ENCODE peak calls at places on chromosomes 2 and 18, in five cellular contexts. W, O, P, H and U are unnamed samples.

GRCh38 chr2:164620873-164621760 is at the start of gene GRB14:
- DNase-seq in W (no peak), O (no peak), P (no peak), H (no peak), U (no peak)

GRCh38 chr2:198371902-198372611 is 567.7 kb downstream of the PLCL1 start:
- DNase-seq in W (peak; percentile 19), O (no peak), P (no peak), H (peak; percentile 7), U (no peak)

GRCh38 chr2:44740678-44741077 is 200.8 kb upstream of the SIX3 start:
- DNase-seq in W (peak; percentile 44), O (no peak), P (no peak), H (no peak), U (no peak)

GRCh38 chr2:98172951-98173350 is 86.0 kb downstream of the VWA3B start:
- DNase-seq in W (no peak), O (no peak), P (no peak), H (no peak), U (no peak)

GRCh38 chr18:11857177-11857887 is 6.1 kb downstream of the CHMP1B start:
- DNase-seq in W (peak; percentile 99), O (no peak), P (no peak), H (no peak), U (peak; percentile 48)

GRCh38 chr18:46281185-46282176 is 177.3 kb downstream of the HAUS1 start:
- DNase-seq in W (peak; percentile 76), O (peak; percentile 77), P (peak; percentile 18), H (peak; percentile 34), U (no peak)

GRCh38 chr2:164903944-164904343 is 51.4 kb downstream of the SLC38A11 start:
- DNase-seq in W (no peak), O (peak; percentile 6), P (no peak), H (no peak), U (no peak)

GRCh38 chr2:174836345-174836999 is 72.2 kb upstream of the CHRNA1 start:
- DNase-seq in W (peak; percentile 98), O (no peak), P (no peak), H (no peak), U (no peak)

GRCh38 chr2:236568068-236568921 is 1.3 kb upstream of the ACKR3 start:
- DNase-seq in W (peak; percentile 25), O (no peak), P (no peak), H (no peak), U (peak; percentile 49)

GRCh38 chr18:50186385-50186784 is 8.6 kb downstream of the MYO5B start:
- DNase-seq in W (no peak), O (no peak), P (no peak), H (no peak), U (no peak)

GRCh38 chr2:65129276-65129612 is 662 bp downstream of the RAB1A start:
- DNase-seq in W (no peak), O (peak; percentile 39), P (no peak), H (no peak), U (no peak)

GRCh38 chr2:72827999-72828646 is 2.3 kb upstream of the EXOC6B start:
- DNase-seq in W (peak; percentile 79), O (no peak), P (no peak), H (no peak), U (no peak)

GRCh38 chr2:81206216-81206615 is 901.7 kb upstream of the LRRTM1 start:
- DNase-seq in W (no peak), O (no peak), P (no peak), H (no peak), U (no peak)

GRCh38 chr2:184463102-184463865 is 135.0 kb upstream of the ZNF804A start:
- DNase-seq in W (no peak), O (no peak), P (no peak), H (no peak), U (no peak)

DNA sequence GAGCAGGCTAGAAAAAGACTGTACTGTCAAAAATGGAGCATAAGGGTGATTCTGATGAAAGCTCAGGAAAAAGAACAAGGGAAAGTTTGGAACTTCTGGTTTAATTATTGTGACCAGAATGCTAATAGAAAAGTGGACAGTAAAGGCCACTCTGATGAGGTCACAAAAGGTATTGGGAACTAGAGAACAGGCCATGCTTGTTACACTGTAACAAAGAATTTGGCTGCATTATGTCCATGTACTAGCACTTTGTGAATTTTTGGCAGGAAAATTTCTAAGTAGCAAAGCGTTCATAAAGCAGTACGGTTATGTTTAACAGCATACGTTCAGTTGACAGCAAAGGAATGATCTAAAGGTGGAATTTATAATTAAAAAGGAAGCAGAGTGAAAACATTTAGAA is 418.6 kb downstream of the TRIB2 start:
- DNase-seq in W (no peak), O (no peak), P (no peak), H (no peak), U (no peak)
- H3K9me3 ChIP-seq in W (no peaks in the 10 kb centered on the region), O (no peaks in the 10 kb centered on the region), P (no peaks in the 10 kb centered on the region), H (no peaks in the 10 kb centered on the region), U (no peaks in the 10 kb centered on the region)

GRCh38 chr2:85680707-85681353 is 12.8 kb upstream of the SFTPB start:
- DNase-seq in W (no peak), O (no peak), P (no peak), H (no peak), U (no peak)

GRCh38 chr2:85678794-85679672 is 11.0 kb upstream of the SFTPB start:
- DNase-seq in W (peak; percentile 81), O (peak; percentile 71), P (peak; percentile 71), H (peak; percentile 75), U (peak; percentile 92)

GRCh38 chr2:85681776-85682175 is 12.4 kb upstream of the GNLY start:
- DNase-seq in W (no peak), O (no peak), P (no peak), H (no peak), U (no peak)

GRCh38 chr2:85682378-85682777 is 11.8 kb upstream of the GNLY start:
- DNase-seq in W (no peak), O (no peak), P (no peak), H (no peak), U (no peak)

GRCh38 chr2:85681354-85681728 is 12.8 kb upstream of the GNLY start:
- DNase-seq in W (no peak), O (no peak), P (no peak), H (no peak), U (no peak)
- H3K4me3 ChIP-seq in W (no peak overlapping the region), O (no peak overlapping the region), P (no peak overlapping the region), H (no peak overlapping the region), U (no peak overlapping the region)

GRCh38 chr18:51862311-51862710 is 477.7 kb upstream of the DCC start:
- DNase-seq in W (no peak), O (no peak), P (no peak), H (no peak), U (no peak)
- H3K9me3 ChIP-seq in W (no peaks in the 10 kb centered on the region), O (no peaks in the 10 kb centered on the region), P (no peaks in the 10 kb centered on the region), H (no peaks in the 10 kb centered on the region), U (no peaks in the 10 kb centered on the region)

GRCh38 chr2:162074579-162074922 is 536 bp upstream of the DPP4 start:
- DNase-seq in W (no peak), O (no peak), P (no peak), H (no peak), U (no peak)
- H3K4me3 ChIP-seq in W (peak overlapping the region; percentile 22), O (peak overlapping the region; percentile 72), P (peak overlapping the region; percentile 85), H (peak overlapping the region; percentile 76), U (peak overlapping the region; percentile 39)

GRCh38 chr18:70621710-70622109 is 332.9 kb downstream of the SOCS6 start:
- DNase-seq in W (no peak), O (peak; percentile 56), P (no peak), H (peak; percentile 26), U (no peak)
- H3K9me3 ChIP-seq in W (no peaks in the 10 kb centered on the region), O (no peaks in the 10 kb centered on the region), P (no peaks in the 10 kb centered on the region), H (no peaks in the 10 kb centered on the region), U (no peaks in the 10 kb centered on the region)

DNA sequence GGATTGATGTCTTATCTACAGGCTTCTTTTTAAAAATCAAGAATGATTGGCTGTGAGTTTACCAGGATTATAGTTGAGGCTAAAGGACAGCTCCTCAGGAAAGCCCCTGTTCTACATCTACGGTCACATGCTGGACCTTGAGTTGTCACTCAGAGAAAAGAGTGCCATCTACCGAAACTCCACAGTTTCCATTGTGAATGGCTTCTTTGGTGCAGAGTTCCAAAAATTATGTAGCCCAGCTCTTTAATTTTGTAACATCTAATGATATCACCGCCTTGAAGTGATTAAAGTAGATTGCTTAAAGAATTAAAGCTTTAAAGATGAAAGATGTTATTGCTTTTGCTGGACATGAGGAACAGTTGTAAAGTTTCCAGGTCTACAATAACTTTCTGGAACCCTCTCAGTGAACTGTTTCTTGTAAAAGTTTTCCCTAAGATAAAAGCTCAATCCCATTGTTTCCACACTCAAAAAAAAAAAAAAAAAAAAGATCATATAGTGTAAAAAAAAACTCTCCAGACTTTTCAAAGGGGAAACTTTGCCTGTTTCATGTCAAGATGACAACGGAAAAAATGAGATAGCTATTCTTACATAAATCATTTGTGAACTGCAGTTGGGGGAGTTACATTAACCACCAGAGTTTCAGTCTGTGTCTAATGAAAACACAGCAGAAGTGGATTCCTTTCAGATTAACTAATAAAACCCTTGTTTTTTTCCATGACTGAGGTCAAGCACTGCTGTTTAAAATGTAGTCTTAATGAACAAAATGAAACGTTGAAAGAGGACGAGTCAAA is 4.3 kb downstream of the COL3A1 start:
- DNase-seq in W (peak; percentile 76), O (no peak), P (no peak), H (no peak), U (peak; percentile 61)
- H3K4me3 ChIP-seq in W (peak overlapping the region; percentile 63), O (no peak overlapping the region), P (no peak overlapping the region), H (no peak overlapping the region), U (peak overlapping the region; percentile 49)